ENCODE peak calls at places on chromosomes 7 and 10, in six cellular contexts. D is psoas muscle, M is MM.1S, K is fibroblast of pulmonary artery, J is coronary artery, N is left lung. Q is an unnamed sample.

GRCh38 chr10:103849880-103850571 is 5.3 kb downstream of the SH3PXD2A start:
- DNase-seq in D (peak; percentile 56), M (no peak), K (peak; percentile 74), J (no peak), N (no peak), Q (no peak)

GRCh38 chr7:5296627-5297226 is 14.0 kb downstream of the SLC29A4 start:
- DNase-seq in D (no peak), M (no peak), K (no peak), J (no peak), N (no peak), Q (no peak)

GRCh38 chr7:35875292-35875691 is 74.4 kb downstream of the SEPTIN7 start:
- DNase-seq in D (no peak), M (no peak), K (peak; percentile 59), J (no peak), N (no peak), Q (no peak)

GRCh38 chr7:112529486-112529885 is 48.7 kb downstream of the LSMEM1 start:
- DNase-seq in D (no peak), M (no peak), K (no peak), J (no peak), N (no peak), Q (no peak)

GRCh38 chr10:114766470-114766869 is 55.1 kb upstream of the FHIP2A start:
- DNase-seq in D (no peak), M (no peak), K (no peak), J (no peak), N (no peak), Q (peak; percentile 15)

GRCh38 chr10:12509016-12509793 is 159.9 kb downstream of the CAMK1D start:
- DNase-seq in D (no peak), M (peak; percentile 26), K (no peak), J (peak; percentile 28), N (no peak), Q (no peak)

GRCh38 chr7:100119701-100120517 is 475 bp downstream of the CNPY4 start:
- DNase-seq in D (peak; percentile 68), M (peak; percentile 46), K (peak; percentile 61), J (no peak), N (no peak), Q (peak; percentile 37)

GRCh38 chr10:81013771-81014170 is 476.1 kb downstream of the SH2D4B start:
- DNase-seq in D (no peak), M (no peak), K (no peak), J (no peak), N (no peak), Q (no peak)

GRCh38 chr10:74151879-74152722 is 1.1 kb downstream of the ADK start:
- DNase-seq in D (no peak), M (no peak), K (no peak), J (no peak), N (no peak), Q (no peak)

GRCh38 chr7:141072548-141073172 is 1.2 kb upstream of the TMEM178B start:
- DNase-seq in D (peak; percentile 65), M (peak; percentile 96), K (peak; percentile 57), J (no peak), N (peak; percentile 73), Q (peak; percentile 35)

GRCh38 chr7:45163692-45164052 is 6.1 kb downstream of the RAMP3 start:
- DNase-seq in D (no peak), M (no peak), K (no peak), J (peak; percentile 21), N (no peak), Q (no peak)

GRCh38 chr7:140607441-140607989 is 33.1 kb downstream of the DENND2A start:
- DNase-seq in D (peak; percentile 77), M (no peak), K (peak; percentile 81), J (peak; percentile 81), N (no peak), Q (no peak)

GRCh38 chr7:334618-335357 is 44.8 kb downstream of the FOXL3 start:
- DNase-seq in D (no peak), M (no peak), K (no peak), J (no peak), N (no peak), Q (no peak)

GRCh38 chr7:55188590-55189446 is 170.0 kb downstream of the EGFR start:
- DNase-seq in D (no peak), M (no peak), K (no peak), J (no peak), N (no peak), Q (no peak)

GRCh38 chr10:115084434-115084833 is 8.7 kb upstream of the ATRNL1 start:
- DNase-seq in D (no peak), M (no peak), K (no peak), J (no peak), N (no peak), Q (no peak)

GRCh38 chr7:109879429-109879828 is 1211.5 kb upstream of the LRRN3 start:
- DNase-seq in D (no peak), M (no peak), K (no peak), J (no peak), N (no peak), Q (no peak)

GRCh38 chr10:5948999-5949759 is 28.2 kb downstream of the IL15RA start:
- DNase-seq in D (no peak), M (no peak), K (peak; percentile 75), J (no peak), N (peak; percentile 79), Q (peak; percentile 63)
- TF ChIP-seq CTCF in D (peak; percentile 20), M (no peak), K (peak; percentile 67), J (no peak), N (peak; percentile 42), Q (no peak)

DNA sequence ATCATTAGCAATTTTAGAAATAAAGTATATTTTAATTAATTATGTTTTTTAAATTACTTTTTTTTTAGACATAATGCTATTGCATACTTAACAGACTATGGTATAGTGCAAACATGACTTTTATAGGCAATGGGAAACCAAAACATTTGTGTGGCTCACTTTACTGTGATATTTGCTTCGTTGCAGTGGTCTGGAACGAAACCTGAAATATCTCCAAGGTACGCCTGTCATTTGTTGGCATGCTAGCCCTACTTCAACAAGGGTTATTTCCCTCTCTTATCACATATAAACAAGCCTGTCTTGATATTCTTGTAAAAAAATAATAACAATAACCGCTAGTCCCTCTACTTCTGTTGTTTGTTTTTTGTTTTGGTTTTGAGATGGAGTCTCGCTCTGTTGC is 74.2 kb downstream of the TYW1B start:
- DNase-seq in D (no peak), M (no peak), K (no peak), J (no peak), N (no peak), Q (no peak)
- TF ChIP-seq CTCF in D (no peak), M (no peak), K (no peak), J (no peak), N (no peak), Q (no peak)

GRCh38 chr10:69057261-69057950 is 30.5 kb upstream of the SRGN start:
- DNase-seq in D (no peak), M (no peak), K (no peak), J (no peak), N (peak; percentile 91), Q (no peak)
- TF ChIP-seq CTCF in D (no peak), M (no peak), K (no peak), J (no peak), N (no peak), Q (no peak)

GRCh38 chr7:8579661-8580060 is 146.3 kb downstream of the NXPH1 start:
- DNase-seq in D (no peak), M (no peak), K (no peak), J (no peak), N (no peak), Q (no peak)
- TF ChIP-seq CTCF in D (no peak), M (no peak), K (no peak), J (no peak), N (no peak), Q (no peak)

DNA sequence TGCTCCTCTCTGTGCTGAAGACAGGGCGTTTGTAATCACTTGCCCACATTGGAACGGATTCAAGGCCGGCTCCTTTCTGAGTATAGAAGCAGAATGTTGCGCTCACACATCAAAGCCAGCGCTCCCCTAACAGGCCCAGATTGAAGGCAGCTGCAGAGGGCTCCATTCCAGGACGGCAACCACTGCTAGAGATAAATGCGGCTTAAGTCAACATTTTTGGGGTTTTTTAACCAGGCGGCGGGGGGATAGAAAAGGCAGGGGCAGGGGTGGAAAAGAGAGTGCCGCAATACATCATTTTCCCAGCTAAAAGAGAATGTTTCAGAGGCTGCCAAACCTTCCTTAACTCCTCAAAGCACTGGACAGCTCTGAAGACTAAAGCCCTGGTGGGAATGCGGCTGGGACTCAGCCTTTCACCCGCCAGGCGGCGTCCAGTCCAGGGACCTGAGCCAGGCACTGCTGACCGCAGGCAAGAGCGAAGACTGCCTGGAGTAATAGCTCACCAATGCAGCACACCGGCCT is 189.6 kb downstream of the TNS3 start:
- DNase-seq in D (peak; percentile 76), M (no peak), K (peak; percentile 88), J (peak; percentile 90), N (no peak), Q (no peak)
- TF ChIP-seq CTCF in D (peak; percentile 52), M (no peak), K (peak; percentile 79), J (peak; percentile 39), N (no peak), Q (no peak)

GRCh38 chr7:98168904-98169621 is 42.2 kb upstream of the BHLHA15 start:
- DNase-seq in D (no peak), M (no peak), K (no peak), J (no peak), N (no peak), Q (no peak)
- TF ChIP-seq CTCF in D (no peak), M (no peak), K (no peak), J (no peak), N (no peak), Q (no peak)

DNA sequence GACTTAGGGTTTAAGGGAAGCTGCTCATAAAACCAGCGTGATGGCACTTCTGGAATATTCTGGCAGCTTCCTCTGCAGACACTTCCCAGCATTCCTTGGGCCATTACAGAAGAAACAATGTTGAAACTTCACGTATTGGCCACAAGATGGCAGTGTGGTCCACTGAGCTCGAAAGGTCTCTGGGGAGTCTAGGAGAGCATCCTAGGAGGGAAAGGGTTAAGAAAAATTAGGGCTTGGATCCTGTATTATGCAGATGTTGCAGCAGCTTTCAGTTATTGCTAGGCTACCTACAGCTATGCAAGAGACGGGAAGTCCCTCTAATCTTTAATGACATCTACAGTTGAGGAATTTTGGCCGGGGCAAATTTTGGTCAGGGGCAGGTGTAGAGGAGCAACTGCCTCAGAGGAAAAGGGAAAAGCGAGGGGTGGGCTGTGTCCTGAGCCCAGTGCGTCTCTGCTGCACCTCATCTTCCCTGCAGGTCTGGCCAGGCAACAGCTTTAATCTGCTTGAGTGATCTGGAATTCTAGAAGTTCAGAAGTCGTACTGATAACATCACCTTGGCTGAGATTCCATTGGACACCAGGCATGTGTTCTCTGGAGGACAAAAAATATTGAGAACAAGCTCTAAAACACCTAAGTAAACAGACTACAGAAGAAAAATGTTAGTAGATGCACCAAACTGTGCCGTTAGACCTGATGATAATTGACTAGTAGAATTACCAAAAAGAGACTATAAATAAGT is 220.8 kb upstream of the PRSS58 start:
- DNase-seq in D (no peak), M (peak; percentile 76), K (peak; percentile 65), J (no peak), N (no peak), Q (peak; percentile 28)
- TF ChIP-seq CTCF in D (peak; percentile 45), M (peak; percentile 96), K (peak; percentile 67), J (peak; percentile 40), N (peak; percentile 36), Q (no peak)

GRCh38 chr7:157136372-157136771 is 2.4 kb upstream of the UBE3C start:
- DNase-seq in D (no peak), M (no peak), K (peak; percentile 94), J (no peak), N (no peak), Q (no peak)
- TF ChIP-seq CTCF in D (no peak), M (peak; percentile 19), K (peak; percentile 26), J (no peak), N (no peak), Q (no peak)

GRCh38 chr10:14543048-14543903 is 212.6 kb upstream of the FRMD4A start:
- DNase-seq in D (no peak), M (peak; percentile 33), K (peak; percentile 31), J (no peak), N (peak; percentile 82), Q (no peak)
- TF ChIP-seq CTCF in D (peak; percentile 16), M (peak; percentile 28), K (peak; percentile 17), J (no peak), N (peak; percentile 25), Q (no peak)

Q was measured in Calu3.